ENCODE peak calls at places on chromosomes 13 and 19, in five cellular contexts. A is Panc1, H is fibroblast of villous mesenchyme, E is endothelial cell of umbilical vein, Z is BJ. F is an unnamed sample.

GRCh38 chr13:108776650-108777049 is 147.2 kb downstream of the MYO16 start:
- DNase-seq in H (no peak), A (no peak), E (no peak), Z (no peak), F (no peak)

GRCh38 chr13:28819748-28820098 is 416 bp upstream of the MTUS2 start:
- DNase-seq in H (peak), Z (no peak), E (peak), A (no peak), F (no peak)

GRCh38 chr19:15142313-15142712 is 35.1 kb downstream of the SYDE1 start:
- DNase-seq in Z (no peak), A (no peak), E (no peak), H (no peak), F (no peak)

GRCh38 chr19:9958451-9958850 is 22.1 kb upstream of the OLFM2 start:
- DNase-seq in E (no peak), H (peak), Z (peak), A (no peak), F (no peak)

GRCh38 chr19:56885173-56885679 is 44.7 kb upstream of the PEG3 start:
- DNase-seq in E (no peak), A (no peak), Z (no peak), H (no peak), F (no peak)

GRCh38 chr19:43777163-43777700 is 3.5 kb downstream of the KCNN4 start:
- DNase-seq in E (no peak), H (no peak), Z (no peak), A (no peak), F (no peak)

GRCh38 chr19:1767464-1767933 is 14.2 kb downstream of the ONECUT3 start:
- DNase-seq in H (peak), E (peak), Z (no peak), A (no peak), F (no peak)

GRCh38 chr13:40060318-40061007 is 405.0 kb downstream of the COG6 start:
- DNase-seq in A (no peak), Z (peak), H (peak), E (no peak), F (no peak)

GRCh38 chr13:104584481-104584880 is 1518.3 kb upstream of the SLC10A2 start:
- DNase-seq in H (no peak), Z (no peak), E (no peak), A (no peak), F (no peak)

GRCh38 chr13:113474179-113474578 is 16.3 kb downstream of the DCUN1D2 start:
- DNase-seq in Z (no peak), H (peak), A (no peak), E (no peak), F (no peak)

GRCh38 chr19:13621413-13621812 is 115.1 kb upstream of the CACNA1A start:
- DNase-seq in H (peak), A (peak), E (no peak), Z (peak), F (peak)

GRCh38 chr19:41908724-41909464 is 19.4 kb downstream of the ERFL start:
- DNase-seq in H (no peak), A (no peak), E (no peak), Z (no peak), F (no peak)

GRCh38 chr13:74346960-74347359 is 212.8 kb upstream of the KLF12 start:
- DNase-seq in E (no peak), Z (no peak), A (no peak), H (no peak), F (no peak)

GRCh38 chr19:31105761-31106160 is 243.5 kb downstream of the TSHZ3 start:
- DNase-seq in Z (no peak), E (no peak), A (no peak), H (no peak), F (no peak)

GRCh38 chr13:32187651-32188050 is 127.5 kb downstream of the ZAR1L start:
- DNase-seq in A (no peak), Z (no peak), H (peak), E (no peak), F (no peak)

GRCh38 chr13:105334211-105334610 is 1201.3 kb downstream of the EFNB2 start:
- DNase-seq in A (no peak), H (peak), E (peak), Z (peak), F (no peak)

GRCh38 chr13:46124531-46124966 is 19.7 kb upstream of the CPB2 start:
- DNase-seq in H (no peak), A (no peak), E (no peak), Z (no peak), F (no peak)

GRCh38 chr19:55646889-55647731 is 902 bp upstream of the CCDC106 start:
- DNase-seq in E (no peak), A (no peak), Z (no peak), H (no peak), F (no peak)

GRCh38 chr19:29528350-29528945 is 2.7 kb downstream of the VSTM2B start:
- DNase-seq in H (peak), A (no peak), Z (no peak), E (peak), F (no peak)

GRCh38 chr19:2982983-2983350 is 5.6 kb downstream of the TLE6 start:
- DNase-seq in A (no peak), H (peak), Z (peak), E (peak), F (no peak)

GRCh38 chr13:113969311-113969972 is 4.4 kb downstream of the C13orf46 start:
- DNase-seq in Z (no peak), H (no peak), A (no peak), E (no peak), F (no peak)

GRCh38 chr19:16888629-16889371 is at the start of gene F2RL3:
- DNase-seq in A (no peak), H (peak), E (peak), Z (no peak), F (no peak)

GRCh38 chr13:91722267-91722884 is 324.0 kb downstream of the GPC5 start:
- DNase-seq in Z (no peak), E (peak), H (peak), A (no peak), F (no peak)

GRCh38 chr19:35722461-35722860 is 4.7 kb downstream of the KMT2B start:
- DNase-seq in Z (no peak), H (no peak), A (no peak), E (no peak), F (no peak)

GRCh38 chr19:8445488-8446001 is 770 bp downstream of the HNRNPM start:
- DNase-seq in E (peak), Z (no peak), A (no peak), H (peak), F (no peak)

GRCh38 chr19:35756373-35757230 is at the start of gene HSPB6:
- DNase-seq in E (peak), H (peak), Z (no peak), A (no peak), F (no peak)

GRCh38 chr13:34360702-34361101 is 542.8 kb downstream of the RFC3 start:
- DNase-seq in A (no peak), Z (no peak), H (no peak), E (no peak), F (no peak)

GRCh38 chr19:35310811-35311465 is 18.0 kb upstream of the CD22 start:
- DNase-seq in A (no peak), Z (no peak), E (no peak), H (no peak), F (no peak)

GRCh38 chr19:51904331-51905165 is at the start of gene ZNF649:
- DNase-seq in Z (no peak), A (peak), E (peak), H (peak), F (peak)
- TF ChIP-seq CTCF in Z (no peak), A (peak), E (no peak), H (peak), F (peak)

GRCh38 chr19:49888478-49888901 is 8.2 kb downstream of the IL4I1 start:
- DNase-seq in Z (no peak), H (no peak), E (no peak), A (no peak), F (no peak)

GRCh38 chr19:49889038-49889686 is 7.5 kb downstream of the IL4I1 start:
- DNase-seq in Z (no peak), A (no peak), H (no peak), E (no peak), F (no peak)

GRCh38 chr19:49890349-49891311 is 6.1 kb downstream of the IL4I1 start:
- DNase-seq in Z (no peak), E (no peak), H (no peak), A (no peak), F (no peak)

GRCh38 chr19:49891393-49891792 is 5.3 kb downstream of the IL4I1 start:
- DNase-seq in E (no peak), Z (no peak), H (no peak), A (no peak), F (no peak)

DNA sequence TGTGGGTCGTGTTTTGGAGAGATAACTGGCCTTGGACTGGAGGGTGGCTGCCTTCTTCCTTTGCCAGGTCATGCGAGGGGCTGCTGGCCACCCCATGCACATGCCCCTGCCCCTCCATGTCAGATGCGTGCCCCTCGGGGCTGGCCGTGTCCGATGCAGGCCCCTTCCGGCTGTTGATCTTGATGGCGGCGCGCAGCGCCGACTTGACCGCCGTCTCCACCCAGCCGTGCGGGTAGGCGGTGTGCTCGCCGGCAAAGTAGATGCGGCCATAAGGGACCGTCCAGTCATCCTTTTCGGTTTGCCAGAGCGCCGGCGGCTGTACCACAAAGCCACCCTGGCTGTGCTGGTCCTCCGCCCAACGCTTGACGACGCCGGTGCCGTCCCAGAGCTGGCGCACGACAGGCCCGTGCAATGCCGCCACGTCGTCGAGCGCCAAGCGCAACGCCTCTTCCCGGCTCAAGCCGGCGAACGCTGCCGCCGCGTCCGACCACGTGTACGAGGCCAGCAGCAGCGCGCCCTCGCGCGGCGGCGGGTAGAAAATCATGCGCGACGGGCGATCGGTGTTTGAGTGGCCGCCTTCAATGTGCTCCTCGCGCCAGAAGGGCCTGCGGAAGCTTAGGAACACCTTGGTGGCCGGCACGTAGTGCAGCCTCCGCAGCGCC is 6.9 kb downstream of the IL4I1 start:
- DNase-seq in Z (no peak), A (no peak), E (peak), H (peak), F (no peak)
- TF ChIP-seq CTCF in Z (peak), A (no peak), E (peak), H (peak), F (peak)

DNA sequence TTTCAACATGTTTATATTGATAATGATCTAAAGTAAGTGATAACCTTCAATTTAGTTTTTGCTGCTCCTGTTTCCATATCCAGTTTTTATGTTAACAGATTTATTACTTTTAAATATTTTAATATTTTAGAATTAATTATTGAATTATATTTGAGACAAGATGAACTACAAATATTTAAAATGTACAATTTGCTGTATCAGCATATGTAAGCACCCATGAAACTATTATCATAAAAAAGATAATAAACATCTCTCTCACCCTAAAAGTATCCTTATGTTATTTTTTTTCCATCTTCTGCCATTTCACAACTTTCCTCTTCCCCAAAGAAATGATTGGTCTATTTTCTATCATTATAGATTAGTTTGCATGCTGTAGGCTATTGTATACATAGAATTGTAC is 1426.6 kb upstream of the PRR20A start:
- DNase-seq in Z (no peak), E (no peak), H (no peak), A (no peak), F (no peak)
- TF ChIP-seq CTCF in Z (no peak), E (no peak), H (no peak), A (no peak), F (no peak)

GRCh38 chr19:34149873-34150272 is 22.4 kb upstream of the LSM14A start:
- DNase-seq in Z (no peak), A (no peak), H (no peak), E (no peak), F (no peak)

GRCh38 chr19:34154401-34154800 is 17.9 kb upstream of the LSM14A start:
- DNase-seq in A (no peak), E (no peak), Z (no peak), H (no peak), F (no peak)

GRCh38 chr19:34148672-34149185 is 23.6 kb upstream of the LSM14A start:
- DNase-seq in H (no peak), Z (no peak), A (no peak), E (no peak), F (no peak)

GRCh38 chr19:34150558-34150957 is 21.7 kb upstream of the LSM14A start:
- DNase-seq in H (no peak), E (no peak), A (no peak), Z (no peak), F (no peak)

DNA sequence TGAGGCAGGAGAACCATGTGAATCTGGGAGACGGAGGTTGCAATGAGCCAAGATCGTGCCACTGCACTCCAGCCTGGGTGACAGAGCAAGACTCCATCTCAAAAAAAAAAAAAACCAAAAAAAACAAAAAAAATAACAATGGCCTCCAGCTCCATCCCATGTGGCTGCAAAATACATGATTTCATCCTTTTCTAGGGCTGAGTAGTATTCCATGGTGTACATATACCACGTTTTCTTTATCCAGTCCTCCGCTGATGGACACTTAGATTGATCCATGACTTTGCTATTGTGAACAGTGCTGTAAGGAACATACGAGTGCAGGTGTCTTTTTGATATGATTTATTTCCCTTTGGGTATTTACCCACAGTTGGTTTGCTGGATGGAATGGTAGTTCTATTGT is 20.9 kb upstream of the LSM14A start:
- DNase-seq in Z (no peak), A (no peak), H (no peak), E (no peak), F (no peak)
- TF ChIP-seq CTCF in Z (no peak), A (no peak), H (no peak), E (no peak), F (no peak)

F was measured in epithelial cell of proximal tubule.